ENCODE peak calls at places on chromosomes 12 and 14, in eight cellular contexts. L, B, Y, F, J, K, A and I are unnamed samples.

GRCh38 chr14:99188721-99189120 is 83.3 kb downstream of the BCL11B start:
- DNase-seq in A (peak; percentile 12), L (no peak), B (no peak), Y (no peak), F (no peak), J (no peak), K (no peak), I (no peak)

GRCh38 chr12:41055875-41056577 is 132.1 kb upstream of the PDZRN4 start:
- DNase-seq in F (no peak), K (no peak), A (no peak), B (no peak), Y (no peak), L (no peak), J (no peak), I (no peak)

GRCh38 chr12:122891661-122892525 is 4.0 kb downstream of the VPS37B start:
- DNase-seq in Y (no peak), A (no peak), L (peak; percentile 69), J (no peak), K (no peak), F (peak; percentile 79), B (no peak), I (no peak)

GRCh38 chr14:85535916-85536834 is 6.2 kb downstream of the FLRT2 start:
- DNase-seq in B (no peak), Y (no peak), F (peak; percentile 35), K (no peak), L (peak; percentile 62), J (no peak), A (no peak), I (no peak)

GRCh38 chr12:54593135-54593534 is 4.7 kb upstream of the PPP1R1A start:
- DNase-seq in F (no peak), J (no peak), K (no peak), A (no peak), L (no peak), Y (no peak), B (no peak), I (no peak)

GRCh38 chr14:20477211-20477876 is 8.1 kb downstream of the PNP start:
- DNase-seq in Y (no peak), K (no peak), J (peak; percentile 43), A (no peak), L (no peak), F (peak; percentile 75), B (no peak), I (no peak)

GRCh38 chr14:81523016-81523415 is 10.6 kb downstream of the SEL1L start:
- DNase-seq in J (no peak), K (no peak), F (no peak), L (no peak), A (no peak), Y (no peak), B (no peak), I (no peak)

GRCh38 chr14:97328743-97329142 is 531.6 kb downstream of the VRK1 start:
- DNase-seq in A (no peak), J (no peak), Y (no peak), K (no peak), F (no peak), L (no peak), B (no peak), I (no peak)

GRCh38 chr14:105879867-105880561 is 353.6 kb downstream of the TMEM121 start:
- DNase-seq in J (peak; percentile 23), Y (peak; percentile 63), A (no peak), L (no peak), K (no peak), B (peak; percentile 81), F (no peak), I (no peak)

GRCh38 chr12:49909328-49909727 is 5.6 kb upstream of the FAIM2 start:
- DNase-seq in Y (no peak), A (no peak), J (no peak), F (no peak), L (no peak), K (no peak), B (no peak), I (no peak)

GRCh38 chr12:2653461-2653965 is 141.3 kb upstream of the FKBP4 start:
- DNase-seq in B (no peak), Y (peak; percentile 56), A (no peak), L (no peak), F (no peak), K (no peak), J (no peak), I (no peak)

GRCh38 chr14:55802986-55803431 is 223.0 kb downstream of the KTN1 start:
- DNase-seq in L (peak; percentile 80), K (no peak), F (peak; percentile 19), A (peak; percentile 23), J (no peak), B (no peak), Y (no peak), I (no peak)

GRCh38 chr12:28144059-28144458 is 46.2 kb upstream of the CCDC91 start:
- DNase-seq in A (no peak), L (no peak), J (no peak), F (no peak), K (no peak), Y (no peak), B (no peak), I (no peak)

GRCh38 chr14:30525833-30526232 is 33.1 kb upstream of the G2E3 start:
- DNase-seq in K (no peak), J (no peak), Y (no peak), L (peak; percentile 49), A (no peak), B (no peak), F (peak; percentile 9), I (no peak)

GRCh38 chr12:124904306-124905098 is 9.9 kb downstream of the UBC start:
- DNase-seq in Y (peak; percentile 83), L (peak; percentile 94), A (peak; percentile 78), K (no peak), J (peak; percentile 80), B (peak; percentile 91), F (peak; percentile 95), I (no peak)

GRCh38 chr12:112513496-112513895 is 94.7 kb downstream of the PTPN11 start:
- DNase-seq in B (no peak), A (no peak), Y (no peak), J (no peak), K (no peak), F (no peak), L (no peak), I (no peak)

GRCh38 chr12:34368079-34368478 is 345.8 kb downstream of the ALG10 start:
- DNase-seq in K (no peak), A (no peak), F (no peak), J (no peak), L (no peak), Y (no peak), B (no peak), I (no peak)

GRCh38 chr14:60647837-60648168 is 1.5 kb downstream of the SIX1 start:
- DNase-seq in F (no peak), Y (no peak), A (no peak), L (no peak), B (no peak), J (no peak), K (no peak), I (no peak)

GRCh38 chr14:68951051-68951797 is 27.9 kb downstream of the ACTN1 start:
- DNase-seq in A (no peak), L (peak; percentile 100), B (peak; percentile 91), Y (peak; percentile 100), F (peak; percentile 98), J (no peak), K (no peak), I (no peak)

GRCh38 chr14:69997849-69998248 is 118.6 kb downstream of the SMOC1 start:
- DNase-seq in K (no peak), B (no peak), Y (peak; percentile 83), J (no peak), A (no peak), L (peak; percentile 98), F (no peak), I (no peak)
- TF ChIP-seq CTCF in K (no peak), B (no peak), Y (no peak), J (no peak), A (no peak), L (no peak), F (no peak), I (no peak)

DNA sequence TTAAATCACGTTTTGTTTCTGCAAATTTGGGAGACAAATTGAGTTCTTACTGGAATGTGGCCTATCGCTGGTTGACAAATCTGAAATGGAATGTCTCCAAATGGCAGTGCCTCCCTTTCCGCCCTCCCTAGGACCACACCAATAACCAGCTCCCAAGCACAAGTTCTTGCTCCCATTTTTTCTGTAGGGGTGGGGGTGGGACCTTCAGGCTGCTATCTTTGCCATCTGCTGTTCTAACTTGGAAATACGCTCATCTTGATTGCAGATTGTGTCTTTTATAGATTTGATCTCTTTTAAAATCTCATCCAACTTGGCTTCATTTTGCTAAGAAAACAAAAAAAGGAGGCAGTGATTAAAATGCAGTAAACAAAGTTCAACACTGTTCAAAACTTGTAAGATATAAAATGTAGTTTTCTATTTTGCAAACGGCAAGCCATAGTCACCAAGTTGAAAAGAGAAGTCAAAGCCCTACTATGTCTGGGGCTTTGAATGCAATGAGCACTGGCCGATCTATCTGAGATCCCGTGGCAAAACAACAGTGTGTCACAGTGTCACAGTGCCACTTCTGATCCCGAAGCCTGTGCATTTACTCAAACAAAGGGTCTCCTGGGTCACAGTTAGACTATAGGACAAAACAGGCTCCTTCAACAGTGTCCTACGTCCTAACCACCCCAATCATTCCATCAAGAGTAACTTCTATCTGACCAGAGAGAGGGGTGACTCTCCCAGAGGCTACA is 13.7 kb upstream of the SELPLG start:
- DNase-seq in B (no peak), L (no peak), J (no peak), A (no peak), Y (no peak), K (no peak), F (no peak), I (no peak)
- TF ChIP-seq CTCF in B (no peak), L (no peak), J (no peak), A (no peak), Y (no peak), K (no peak), F (peak; percentile 29), I (no peak)

GRCh38 chr14:59566281-59566680 is 10.3 kb downstream of the CCDC175 start:
- DNase-seq in F (no peak), A (no peak), K (no peak), B (no peak), L (no peak), Y (no peak), J (no peak), I (no peak)

GRCh38 chr14:59564356-59564755 is 12.3 kb downstream of the CCDC175 start:
- DNase-seq in J (no peak), B (no peak), K (no peak), L (no peak), Y (no peak), F (no peak), A (no peak), I (no peak)

GRCh38 chr14:59565112-59565511 is 11.5 kb downstream of the CCDC175 start:
- DNase-seq in J (no peak), F (no peak), Y (no peak), A (no peak), K (no peak), B (no peak), L (no peak), I (no peak)

GRCh38 chr14:59566725-59567124 is 9.9 kb downstream of the CCDC175 start:
- DNase-seq in Y (no peak), L (peak; percentile 8), F (no peak), J (no peak), B (no peak), K (no peak), A (no peak), I (no peak)

GRCh38 chr14:59570122-59570521 is 6.5 kb downstream of the CCDC175 start:
- DNase-seq in L (peak; percentile 14), Y (no peak), B (no peak), J (no peak), A (no peak), K (no peak), F (no peak), I (no peak)
- TF ChIP-seq CTCF in L (no peak), Y (peak; percentile 36), B (no peak), J (no peak), A (no peak), K (no peak), F (no peak), I (no peak)

GRCh38 chr12:68498736-68499135 is 112.0 kb upstream of the RAP1B start:
- DNase-seq in J (no peak), Y (no peak), L (no peak), F (no peak), B (no peak), A (no peak), K (no peak), I (no peak)
- TF ChIP-seq CTCF in J (no peak), Y (no peak), L (no peak), F (no peak), B (no peak), A (no peak), K (peak; percentile 13), I (no peak)